ENCODE peak calls at places on chromosomes 3 and 15, in six cellular contexts. I, G, L, J, Q and F are unnamed samples.

GRCh38 chr3:159881828-159882309 is 106.8 kb upstream of the IL12A start:
- DNase-seq in I (no peak), G (no peak), L (no peak), J (no peak), Q (no peak), F (peak; percentile 61)

GRCh38 chr15:99098426-99098825 is 6.5 kb upstream of the SYNM start:
- DNase-seq in I (no peak), G (no peak), L (no peak), J (no peak), Q (no peak), F (no peak)

GRCh38 chr3:153880493-153880892 is 240.7 kb upstream of the ARHGEF26 start:
- DNase-seq in I (no peak), G (no peak), L (no peak), J (no peak), Q (no peak), F (no peak)

GRCh38 chr3:57026918-57027317 is 33.5 kb upstream of the SPATA12 start:
- DNase-seq in I (peak; percentile 42), G (no peak), L (peak; percentile 38), J (no peak), Q (no peak), F (no peak)

GRCh38 chr15:59247364-59247763 is 40.7 kb downstream of the LDHAL6B start:
- DNase-seq in I (peak; percentile 79), G (peak; percentile 79), L (peak; percentile 52), J (peak; percentile 46), Q (peak; percentile 88), F (peak; percentile 49)

GRCh38 chr15:38145671-38146111 is 106.9 kb upstream of the SPRED1 start:
- DNase-seq in I (no peak), G (no peak), L (no peak), J (no peak), Q (no peak), F (no peak)

GRCh38 chr15:65937046-65937445 is 67.8 kb downstream of the RAB11A start:
- DNase-seq in I (no peak), G (no peak), L (no peak), J (no peak), Q (no peak), F (no peak)

GRCh38 chr15:64010719-64011118 is 35.6 kb downstream of the DAPK2 start:
- DNase-seq in I (peak; percentile 87), G (peak; percentile 80), L (peak; percentile 77), J (peak; percentile 62), Q (peak; percentile 94), F (peak; percentile 63)

GRCh38 chr3:186640473-186640818 is 247 bp downstream of the FETUB start:
- DNase-seq in I (no peak), G (no peak), L (no peak), J (no peak), Q (no peak), F (peak; percentile 43)

GRCh38 chr3:145623349-145623748 is 537.6 kb downstream of the PLOD2 start:
- DNase-seq in I (no peak), G (no peak), L (no peak), J (no peak), Q (no peak), F (no peak)

GRCh38 chr15:49898575-49899283 is 220.3 kb downstream of the ATP8B4 start:
- DNase-seq in I (peak; percentile 11), G (no peak), L (no peak), J (no peak), Q (no peak), F (no peak)

GRCh38 chr3:167895684-167896083 is 160.2 kb downstream of the SERPINI1 start:
- DNase-seq in I (no peak), G (no peak), L (no peak), J (no peak), Q (no peak), F (no peak)

GRCh38 chr3:114839476-114839875 is 307.6 kb downstream of the ZBTB20 start:
- DNase-seq in I (peak; percentile 9), G (no peak), L (no peak), J (peak; percentile 20), Q (no peak), F (no peak)

GRCh38 chr3:157618075-157618760 is 115.0 kb upstream of the VEPH1 start:
- DNase-seq in I (peak; percentile 81), G (peak; percentile 66), L (no peak), J (peak; percentile 61), Q (peak; percentile 60), F (no peak)

GRCh38 chr3:52690560-52690959 is 4.7 kb downstream of the GNL3 start:
- DNase-seq in I (no peak), G (no peak), L (no peak), J (no peak), Q (no peak), F (no peak)

GRCh38 chr15:60315878-60316277 is 81.9 kb downstream of the ANXA2 start:
- DNase-seq in I (no peak), G (no peak), L (no peak), J (no peak), Q (no peak), F (no peak)

GRCh38 chr3:105365536-105366301 is 990 bp upstream of the ALCAM start:
- DNase-seq in I (peak; percentile 61), G (peak; percentile 27), L (peak; percentile 26), J (no peak), Q (peak; percentile 23), F (peak; percentile 42)

GRCh38 chr3:51980253-51980652 is 3.1 kb upstream of the ACY1 start:
- DNase-seq in I (no peak), G (no peak), L (no peak), J (no peak), Q (no peak), F (no peak)

GRCh38 chr3:159785276-159785675 is 203.4 kb upstream of the IL12A start:
- DNase-seq in I (no peak), G (peak; percentile 58), L (no peak), J (no peak), Q (no peak), F (no peak)

GRCh38 chr3:46875560-46875959 is 2.0 kb upstream of the PTH1R start:
- DNase-seq in I (no peak), G (no peak), L (no peak), J (no peak), Q (no peak), F (no peak)

GRCh38 chr3:62011667-62012066 is 361.7 kb downstream of the FEZF2 start:
- DNase-seq in I (no peak), G (no peak), L (no peak), J (no peak), Q (no peak), F (no peak)

GRCh38 chr15:60555814-60556213 is 76.9 kb upstream of the ICE2 start:
- DNase-seq in I (no peak), G (no peak), L (no peak), J (no peak), Q (no peak), F (no peak)

GRCh38 chr3:147358144-147358992 is 48.0 kb downstream of the ZIC4 start:
- DNase-seq in I (no peak), G (no peak), L (no peak), J (no peak), Q (no peak), F (no peak)

GRCh38 chr3:147356909-147357733 is 49.2 kb downstream of the ZIC4 start:
- DNase-seq in I (no peak), G (no peak), L (no peak), J (peak; percentile 3), Q (no peak), F (no peak)

GRCh38 chr3:147360936-147361670 is 45.2 kb downstream of the ZIC4 start:
- DNase-seq in I (no peak), G (no peak), L (no peak), J (no peak), Q (no peak), F (no peak)

GRCh38 chr3:147361671-147362420 is 44.5 kb downstream of the ZIC4 start:
- DNase-seq in I (no peak), G (peak; percentile 13), L (peak; percentile 20), J (peak; percentile 12), Q (peak; percentile 34), F (peak; percentile 74)

GRCh38 chr3:147359177-147360062 is 46.9 kb downstream of the ZIC4 start:
- DNase-seq in I (no peak), G (no peak), L (no peak), J (no peak), Q (no peak), F (no peak)
- H3K4me3 ChIP-seq in I (no peak overlapping the region), G (no peak overlapping the region), L (no peak overlapping the region), J (no peak overlapping the region), Q (no peak overlapping the region), F (no peak overlapping the region)

GRCh38 chr3:149702691-149703426 is 45.0 kb upstream of the WWTR1 start:
- DNase-seq in I (peak; percentile 99), G (no peak), L (no peak), J (peak; percentile 98), Q (no peak), F (no peak)

GRCh38 chr3:149701977-149702350 is 44.1 kb upstream of the WWTR1 start:
- DNase-seq in I (no peak), G (no peak), L (no peak), J (no peak), Q (no peak), F (no peak)

GRCh38 chr3:149705416-149705815 is 46.9 kb downstream of the COMMD2 start:
- DNase-seq in I (no peak), G (no peak), L (no peak), J (peak; percentile 19), Q (no peak), F (no peak)

GRCh38 chr3:149703474-149703873 is 45.6 kb upstream of the WWTR1 start:
- DNase-seq in I (peak; percentile 94), G (no peak), L (no peak), J (peak; percentile 72), Q (no peak), F (no peak)

GRCh38 chr3:149701206-149701976 is 43.6 kb upstream of the WWTR1 start:
- DNase-seq in I (peak; percentile 15), G (no peak), L (no peak), J (no peak), Q (no peak), F (no peak)
- H3K4me3 ChIP-seq in I (peak overlapping the region; percentile 40), G (no peak overlapping the region), L (no peak overlapping the region), J (no peak overlapping the region), Q (no peak overlapping the region), F (no peak overlapping the region)

GRCh38 chr15:88506628-88507027 is 39.1 kb downstream of the MRPS11 start:
- DNase-seq in I (no peak), G (no peak), L (no peak), J (no peak), Q (no peak), F (no peak)
- H3K4me3 ChIP-seq in I (no peak overlapping the region), G (no peak overlapping the region), L (no peak overlapping the region), J (no peak overlapping the region), Q (no peak overlapping the region), F (no peak overlapping the region)

DNA sequence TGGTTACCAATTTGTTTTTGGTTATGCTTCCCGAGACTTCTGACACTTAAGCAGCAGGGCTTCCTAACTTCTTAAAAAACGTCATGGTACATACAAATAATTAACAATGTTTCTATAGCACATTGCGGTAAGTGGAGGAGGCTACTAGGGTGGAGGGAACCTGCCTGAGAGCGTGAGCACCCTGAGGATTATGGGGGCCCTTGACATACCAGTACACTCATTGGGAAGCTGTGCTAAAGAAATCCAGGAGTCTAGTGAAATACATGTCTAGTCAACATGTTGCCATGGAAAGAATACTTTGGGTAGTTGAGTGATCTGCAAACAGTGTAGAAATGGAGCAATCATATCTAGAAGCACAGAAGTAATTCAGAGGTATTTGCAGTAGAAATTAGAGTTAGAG is 39.3 kb upstream of the MAPKBP1 start:
- DNase-seq in I (no peak), G (no peak), L (no peak), J (no peak), Q (no peak), F (no peak)
- H3K4me3 ChIP-seq in I (no peak overlapping the region), G (no peak overlapping the region), L (no peak overlapping the region), J (no peak overlapping the region), Q (no peak overlapping the region), F (no peak overlapping the region)